ENCODE peak calls at places on chromosomes 16 and 17, in nine cellular contexts. One of them, this sample, is unnamed.

GRCh38 chr16:57966133-57966805 is 4.7 kb downstream of the CNGB1 start:
- DNase-seq in NCI-H1105: no peak
- DNase-seq in CD8-positive, alpha-beta memory T cell: no peak
- DNase-seq in central memory CD4-positive, alpha-beta T cell: no peak
- DNase-seq in stimulated activated CD4-positive, alpha-beta T cell treated with anti-CD3 and anti-CD28 coated beads, Interleukin-1b, Interleukin-23, amount 100 ng/mL, for 1 hour: no peak
- DNase-seq in GDM1: no peak
- DNase-seq in posterior vena cava: no peak
- DNase-seq in RCC 7860: no peak
- DNase-seq in T-helper 1 cell: no peak
- DNase-seq in this sample: no peak

GRCh38 chr17:37541880-37542675 is 52.4 kb downstream of the DUSP14 start:
- DNase-seq in NCI-H1105: no peak
- DNase-seq in CD8-positive, alpha-beta memory T cell: no peak
- DNase-seq in central memory CD4-positive, alpha-beta T cell: no peak
- DNase-seq in stimulated activated CD4-positive, alpha-beta T cell treated with anti-CD3 and anti-CD28 coated beads, Interleukin-1b, Interleukin-23, amount 100 ng/mL, for 1 hour: no peak
- DNase-seq in GDM1: no peak
- DNase-seq in posterior vena cava: no peak
- DNase-seq in RCC 7860: no peak
- DNase-seq in T-helper 1 cell: no peak
- DNase-seq in this sample: no peak

GRCh38 chr17:82054351-82055022 is 2.8 kb downstream of the GPS1 start:
- DNase-seq in NCI-H1105: no peak
- DNase-seq in CD8-positive, alpha-beta memory T cell: no peak
- DNase-seq in central memory CD4-positive, alpha-beta T cell: no peak
- DNase-seq in stimulated activated CD4-positive, alpha-beta T cell treated with anti-CD3 and anti-CD28 coated beads, Interleukin-1b, Interleukin-23, amount 100 ng/mL, for 1 hour: no peak
- DNase-seq in GDM1: no peak
- DNase-seq in posterior vena cava: no peak
- DNase-seq in RCC 7860: no peak
- DNase-seq in T-helper 1 cell: no peak
- DNase-seq in this sample: no peak

GRCh38 chr17:57256708-57257112 is 387 bp downstream of the MSI2 start:
- DNase-seq in NCI-H1105: no peak
- DNase-seq in CD8-positive, alpha-beta memory T cell: peak; percentile 40
- DNase-seq in central memory CD4-positive, alpha-beta T cell: peak; percentile 32
- DNase-seq in stimulated activated CD4-positive, alpha-beta T cell treated with anti-CD3 and anti-CD28 coated beads, Interleukin-1b, Interleukin-23, amount 100 ng/mL, for 1 hour: no peak
- DNase-seq in GDM1: no peak
- DNase-seq in posterior vena cava: no peak
- DNase-seq in RCC 7860: no peak
- DNase-seq in T-helper 1 cell: peak; percentile 12
- DNase-seq in this sample: no peak

GRCh38 chr17:28726396-28726911 is 421 bp upstream of the TLCD1 start:
- DNase-seq in NCI-H1105: peak; percentile 56
- DNase-seq in CD8-positive, alpha-beta memory T cell: peak; percentile 57
- DNase-seq in central memory CD4-positive, alpha-beta T cell: peak; percentile 67
- DNase-seq in stimulated activated CD4-positive, alpha-beta T cell treated with anti-CD3 and anti-CD28 coated beads, Interleukin-1b, Interleukin-23, amount 100 ng/mL, for 1 hour: no peak
- DNase-seq in GDM1: peak; percentile 40
- DNase-seq in posterior vena cava: peak; percentile 91
- DNase-seq in RCC 7860: no peak
- DNase-seq in T-helper 1 cell: peak; percentile 42
- DNase-seq in this sample: peak; percentile 82

GRCh38 chr16:67943256-67943618 is 683 bp downstream of the LCAT start:
- DNase-seq in NCI-H1105: no peak
- DNase-seq in CD8-positive, alpha-beta memory T cell: no peak
- DNase-seq in central memory CD4-positive, alpha-beta T cell: no peak
- DNase-seq in stimulated activated CD4-positive, alpha-beta T cell treated with anti-CD3 and anti-CD28 coated beads, Interleukin-1b, Interleukin-23, amount 100 ng/mL, for 1 hour: no peak
- DNase-seq in GDM1: no peak
- DNase-seq in posterior vena cava: no peak
- DNase-seq in RCC 7860: no peak
- DNase-seq in T-helper 1 cell: no peak
- DNase-seq in this sample: no peak

GRCh38 chr17:38783227-38783626 is 16.1 kb downstream of the PIP4K2B start:
- DNase-seq in NCI-H1105: no peak
- DNase-seq in CD8-positive, alpha-beta memory T cell: no peak
- DNase-seq in central memory CD4-positive, alpha-beta T cell: no peak
- DNase-seq in stimulated activated CD4-positive, alpha-beta T cell treated with anti-CD3 and anti-CD28 coated beads, Interleukin-1b, Interleukin-23, amount 100 ng/mL, for 1 hour: no peak
- DNase-seq in GDM1: no peak
- DNase-seq in posterior vena cava: no peak
- DNase-seq in RCC 7860: no peak
- DNase-seq in T-helper 1 cell: no peak
- DNase-seq in this sample: no peak

GRCh38 chr16:75579435-75579834 is 13.3 kb downstream of the GABARAPL2 start:
- DNase-seq in NCI-H1105: no peak
- DNase-seq in CD8-positive, alpha-beta memory T cell: no peak
- DNase-seq in central memory CD4-positive, alpha-beta T cell: no peak
- DNase-seq in stimulated activated CD4-positive, alpha-beta T cell treated with anti-CD3 and anti-CD28 coated beads, Interleukin-1b, Interleukin-23, amount 100 ng/mL, for 1 hour: no peak
- DNase-seq in GDM1: no peak
- DNase-seq in posterior vena cava: no peak
- DNase-seq in RCC 7860: no peak
- DNase-seq in T-helper 1 cell: no peak
- DNase-seq in this sample: no peak

GRCh38 chr16:10871157-10871991 is 5.6 kb upstream of the CIITA start:
- DNase-seq in NCI-H1105: no peak
- DNase-seq in CD8-positive, alpha-beta memory T cell: peak; percentile 18
- DNase-seq in central memory CD4-positive, alpha-beta T cell: no peak
- DNase-seq in stimulated activated CD4-positive, alpha-beta T cell treated with anti-CD3 and anti-CD28 coated beads, Interleukin-1b, Interleukin-23, amount 100 ng/mL, for 1 hour: no peak
- DNase-seq in GDM1: peak; percentile 83
- DNase-seq in posterior vena cava: peak; percentile 85
- DNase-seq in RCC 7860: peak; percentile 84
- DNase-seq in T-helper 1 cell: no peak
- DNase-seq in this sample: peak; percentile 79

GRCh38 chr17:65664696-65665095 is 103.2 kb upstream of the AXIN2 start:
- DNase-seq in NCI-H1105: no peak
- DNase-seq in CD8-positive, alpha-beta memory T cell: no peak
- DNase-seq in central memory CD4-positive, alpha-beta T cell: no peak
- DNase-seq in stimulated activated CD4-positive, alpha-beta T cell treated with anti-CD3 and anti-CD28 coated beads, Interleukin-1b, Interleukin-23, amount 100 ng/mL, for 1 hour: no peak
- DNase-seq in GDM1: no peak
- DNase-seq in posterior vena cava: no peak
- DNase-seq in RCC 7860: no peak
- DNase-seq in T-helper 1 cell: no peak
- DNase-seq in this sample: no peak

GRCh38 chr17:65054602-65055001 is 1.9 kb downstream of the GNA13 start:
- DNase-seq in NCI-H1105: no peak
- DNase-seq in CD8-positive, alpha-beta memory T cell: no peak
- DNase-seq in central memory CD4-positive, alpha-beta T cell: no peak
- DNase-seq in stimulated activated CD4-positive, alpha-beta T cell treated with anti-CD3 and anti-CD28 coated beads, Interleukin-1b, Interleukin-23, amount 100 ng/mL, for 1 hour: no peak
- DNase-seq in GDM1: no peak
- DNase-seq in posterior vena cava: no peak
- DNase-seq in RCC 7860: no peak
- DNase-seq in T-helper 1 cell: no peak
- DNase-seq in this sample: no peak

GRCh38 chr17:3535253-3535995 is 22.2 kb downstream of the TRPV3 start:
- DNase-seq in NCI-H1105: no peak
- DNase-seq in CD8-positive, alpha-beta memory T cell: peak; percentile 16
- DNase-seq in central memory CD4-positive, alpha-beta T cell: peak; percentile 23
- DNase-seq in stimulated activated CD4-positive, alpha-beta T cell treated with anti-CD3 and anti-CD28 coated beads, Interleukin-1b, Interleukin-23, amount 100 ng/mL, for 1 hour: no peak
- DNase-seq in GDM1: no peak
- DNase-seq in posterior vena cava: peak; percentile 90
- DNase-seq in RCC 7860: no peak
- DNase-seq in T-helper 1 cell: no peak
- DNase-seq in this sample: peak; percentile 67

GRCh38 chr16:85541619-85542547 is 71.2 kb upstream of the GSE1 start:
- DNase-seq in NCI-H1105: no peak
- DNase-seq in CD8-positive, alpha-beta memory T cell: no peak
- DNase-seq in central memory CD4-positive, alpha-beta T cell: no peak
- DNase-seq in stimulated activated CD4-positive, alpha-beta T cell treated with anti-CD3 and anti-CD28 coated beads, Interleukin-1b, Interleukin-23, amount 100 ng/mL, for 1 hour: no peak
- DNase-seq in GDM1: no peak
- DNase-seq in posterior vena cava: no peak
- DNase-seq in RCC 7860: no peak
- DNase-seq in T-helper 1 cell: no peak
- DNase-seq in this sample: no peak

GRCh38 chr17:32927724-32928526 is at the start of gene TMEM98:
- DNase-seq in NCI-H1105: no peak
- DNase-seq in CD8-positive, alpha-beta memory T cell: no peak
- DNase-seq in central memory CD4-positive, alpha-beta T cell: no peak
- DNase-seq in stimulated activated CD4-positive, alpha-beta T cell treated with anti-CD3 and anti-CD28 coated beads, Interleukin-1b, Interleukin-23, amount 100 ng/mL, for 1 hour: no peak
- DNase-seq in GDM1: no peak
- DNase-seq in posterior vena cava: no peak
- DNase-seq in RCC 7860: no peak
- DNase-seq in T-helper 1 cell: no peak
- DNase-seq in this sample: no peak

GRCh38 chr16:49969356-49970030 is 55.5 kb upstream of the CNEP1R1 start:
- DNase-seq in NCI-H1105: no peak
- DNase-seq in CD8-positive, alpha-beta memory T cell: no peak
- DNase-seq in central memory CD4-positive, alpha-beta T cell: no peak
- DNase-seq in stimulated activated CD4-positive, alpha-beta T cell treated with anti-CD3 and anti-CD28 coated beads, Interleukin-1b, Interleukin-23, amount 100 ng/mL, for 1 hour: no peak
- DNase-seq in GDM1: no peak
- DNase-seq in posterior vena cava: peak; percentile 82
- DNase-seq in RCC 7860: no peak
- DNase-seq in T-helper 1 cell: no peak
- DNase-seq in this sample: no peak

GRCh38 chr17:63987616-63988478 is 10.3 kb upstream of the PRR29 start:
- DNase-seq in NCI-H1105: no peak
- DNase-seq in CD8-positive, alpha-beta memory T cell: no peak
- DNase-seq in central memory CD4-positive, alpha-beta T cell: no peak
- DNase-seq in stimulated activated CD4-positive, alpha-beta T cell treated with anti-CD3 and anti-CD28 coated beads, Interleukin-1b, Interleukin-23, amount 100 ng/mL, for 1 hour: no peak
- DNase-seq in GDM1: no peak
- DNase-seq in posterior vena cava: no peak
- DNase-seq in RCC 7860: no peak
- DNase-seq in T-helper 1 cell: no peak
- DNase-seq in this sample: no peak

GRCh38 chr17:76076100-76076764 is 1.7 kb downstream of the GALR2 start:
- DNase-seq in NCI-H1105: no peak
- DNase-seq in CD8-positive, alpha-beta memory T cell: no peak
- DNase-seq in central memory CD4-positive, alpha-beta T cell: no peak
- DNase-seq in stimulated activated CD4-positive, alpha-beta T cell treated with anti-CD3 and anti-CD28 coated beads, Interleukin-1b, Interleukin-23, amount 100 ng/mL, for 1 hour: no peak
- DNase-seq in GDM1: no peak
- DNase-seq in posterior vena cava: no peak
- DNase-seq in RCC 7860: no peak
- DNase-seq in T-helper 1 cell: no peak
- DNase-seq in this sample: no peak

GRCh38 chr17:12180644-12181261 is 160.1 kb downstream of the MAP2K4 start:
- DNase-seq in NCI-H1105: peak; percentile 34
- DNase-seq in CD8-positive, alpha-beta memory T cell: no peak
- DNase-seq in central memory CD4-positive, alpha-beta T cell: no peak
- DNase-seq in stimulated activated CD4-positive, alpha-beta T cell treated with anti-CD3 and anti-CD28 coated beads, Interleukin-1b, Interleukin-23, amount 100 ng/mL, for 1 hour: no peak
- DNase-seq in GDM1: no peak
- DNase-seq in posterior vena cava: no peak
- DNase-seq in RCC 7860: peak; percentile 6
- DNase-seq in T-helper 1 cell: no peak
- DNase-seq in this sample: peak; percentile 48

GRCh38 chr17:7042507-7043194 is 1.2 kb downstream of the SLC16A11 start:
- DNase-seq in NCI-H1105: no peak
- DNase-seq in CD8-positive, alpha-beta memory T cell: peak; percentile 48
- DNase-seq in central memory CD4-positive, alpha-beta T cell: peak; percentile 36
- DNase-seq in stimulated activated CD4-positive, alpha-beta T cell treated with anti-CD3 and anti-CD28 coated beads, Interleukin-1b, Interleukin-23, amount 100 ng/mL, for 1 hour: no peak
- DNase-seq in GDM1: no peak
- DNase-seq in posterior vena cava: no peak
- DNase-seq in RCC 7860: no peak
- DNase-seq in T-helper 1 cell: no peak
- DNase-seq in this sample: peak; percentile 46

GRCh38 chr16:72848045-72848410 is 199.9 kb downstream of the ZFHX3 start:
- DNase-seq in NCI-H1105: no peak
- DNase-seq in CD8-positive, alpha-beta memory T cell: no peak
- DNase-seq in central memory CD4-positive, alpha-beta T cell: no peak
- DNase-seq in stimulated activated CD4-positive, alpha-beta T cell treated with anti-CD3 and anti-CD28 coated beads, Interleukin-1b, Interleukin-23, amount 100 ng/mL, for 1 hour: no peak
- DNase-seq in GDM1: no peak
- DNase-seq in posterior vena cava: no peak
- DNase-seq in RCC 7860: peak; percentile 51
- DNase-seq in T-helper 1 cell: no peak
- DNase-seq in this sample: no peak

GRCh38 chr17:57387575-57387974 is 131.3 kb downstream of the MSI2 start:
- DNase-seq in NCI-H1105: no peak
- DNase-seq in CD8-positive, alpha-beta memory T cell: no peak
- DNase-seq in central memory CD4-positive, alpha-beta T cell: no peak
- DNase-seq in stimulated activated CD4-positive, alpha-beta T cell treated with anti-CD3 and anti-CD28 coated beads, Interleukin-1b, Interleukin-23, amount 100 ng/mL, for 1 hour: no peak
- DNase-seq in GDM1: no peak
- DNase-seq in posterior vena cava: no peak
- DNase-seq in RCC 7860: no peak
- DNase-seq in T-helper 1 cell: no peak
- DNase-seq in this sample: no peak

GRCh38 chr17:79874329-79874981 is 35.2 kb upstream of the CBX4 start:
- DNase-seq in NCI-H1105: peak; percentile 23
- DNase-seq in CD8-positive, alpha-beta memory T cell: no peak
- DNase-seq in central memory CD4-positive, alpha-beta T cell: peak; percentile 12
- DNase-seq in stimulated activated CD4-positive, alpha-beta T cell treated with anti-CD3 and anti-CD28 coated beads, Interleukin-1b, Interleukin-23, amount 100 ng/mL, for 1 hour: no peak
- DNase-seq in GDM1: no peak
- DNase-seq in posterior vena cava: no peak
- DNase-seq in RCC 7860: peak; percentile 37
- DNase-seq in T-helper 1 cell: no peak
- DNase-seq in this sample: no peak

This sample was measured in ureter.